ENCODE peak calls at places on chromosome 6, in four cellular contexts. B is HAP-1, A is epithelial cell of esophagus, C is occipital lobe. Y is an unnamed sample.

GRCh38 chr6:20180935-20181334 is 31.3 kb downstream of the MBOAT1 start:
- DNase-seq in A (peak), B (no peak), C (no peak), Y (no peak)

GRCh38 chr6:151370509-151371078 is 20.8 kb downstream of the ZBTB2 start:
- DNase-seq in B (no peak), A (no peak), C (no peak), Y (no peak)

GRCh38 chr6:151916680-151917164 is 109.2 kb downstream of the ESR1 start:
- DNase-seq in C (no peak), A (peak), B (no peak), Y (peak)

GRCh38 chr6:143569035-143569434 is 57.5 kb upstream of the FUCA2 start:
- DNase-seq in A (no peak), C (no peak), B (no peak), Y (no peak)

GRCh38 chr6:69027861-69028260 is 392.8 kb downstream of the ADGRB3 start:
- DNase-seq in B (no peak), C (no peak), A (no peak), Y (no peak)

GRCh38 chr6:162119349-162119748 is 608.2 kb downstream of the PRKN start:
- DNase-seq in A (peak), B (no peak), C (no peak), Y (peak)

GRCh38 chr6:6125495-6125894 is 118.8 kb upstream of the NRN1 start:
- DNase-seq in B (no peak), A (no peak), C (no peak), Y (no peak)

GRCh38 chr6:118318648-118319047 is 229.4 kb upstream of the PLN start:
- DNase-seq in C (no peak), B (no peak), A (no peak), Y (no peak)

GRCh38 chr6:167930300-167930699 is 67.2 kb upstream of the KIF25 start:
- DNase-seq in A (no peak), B (no peak), C (no peak), Y (no peak)

GRCh38 chr6:75880305-75880704 is 131.3 kb downstream of the MYO6 start:
- DNase-seq in B (no peak), C (no peak), A (no peak), Y (no peak)

GRCh38 chr6:63509652-63510352 is 62.5 kb upstream of the LOC128125822 start:
- DNase-seq in C (no peak), A (peak), B (no peak), Y (no peak)

GRCh38 chr6:159117541-159117940 is 51.7 kb upstream of the FNDC1 start:
- DNase-seq in A (no peak), C (no peak), B (no peak), Y (no peak)

GRCh38 chr6:74356385-74356784 is 660.4 kb downstream of the CD109 start:
- DNase-seq in A (peak), C (no peak), B (no peak), Y (peak)

Y was measured in foreskin keratinocyte.